ENCODE peak calls at places on chromosomes 12 and 14, in nine cellular contexts. One of them, this sample, is unnamed.

GRCh38 chr14:87540339-87540738 is 452.6 kb downstream of the GALC start:
- DNase-seq in ACHN: no peak
- DNase-seq in brain pericyte: no peak
- DNase-seq in mesothelial cell of epicardium: no peak
- DNase-seq in NCI-H1092: no peak
- DNase-seq in gastrocnemius medialis: no peak
- DNase-seq in tibial nerve: no peak
- DNase-seq in T-helper 2 cell: no peak
- DNase-seq in body of pancreas: no peak
- DNase-seq in this sample: no peak

GRCh38 chr14:55086939-55087338 is 35.5 kb downstream of the MAPK1IP1L start:
- DNase-seq in ACHN: no peak
- DNase-seq in brain pericyte: no peak
- DNase-seq in mesothelial cell of epicardium: no peak
- DNase-seq in NCI-H1092: no peak
- DNase-seq in gastrocnemius medialis: no peak
- DNase-seq in tibial nerve: no peak
- DNase-seq in T-helper 2 cell: no peak
- DNase-seq in body of pancreas: no peak
- DNase-seq in this sample: no peak

GRCh38 chr14:64508215-64508776 is 3.7 kb downstream of the ZBTB1 start:
- DNase-seq in ACHN: no peak
- DNase-seq in brain pericyte: no peak
- DNase-seq in mesothelial cell of epicardium: no peak
- DNase-seq in NCI-H1092: no peak
- DNase-seq in gastrocnemius medialis: no peak
- DNase-seq in tibial nerve: no peak
- DNase-seq in T-helper 2 cell: peak
- DNase-seq in body of pancreas: no peak
- DNase-seq in this sample: no peak

GRCh38 chr12:124797321-124797720 is 66.3 kb downstream of the SCARB1 start:
- DNase-seq in ACHN: no peak
- DNase-seq in brain pericyte: no peak
- DNase-seq in mesothelial cell of epicardium: no peak
- DNase-seq in NCI-H1092: no peak
- DNase-seq in gastrocnemius medialis: no peak
- DNase-seq in tibial nerve: no peak
- DNase-seq in T-helper 2 cell: no peak
- DNase-seq in body of pancreas: no peak
- DNase-seq in this sample: no peak

GRCh38 chr14:21098892-21099595 is 589 bp upstream of the ZNF219 start:
- DNase-seq in ACHN: no peak
- DNase-seq in brain pericyte: no peak
- DNase-seq in mesothelial cell of epicardium: no peak
- DNase-seq in NCI-H1092: peak
- DNase-seq in gastrocnemius medialis: no peak
- DNase-seq in tibial nerve: no peak
- DNase-seq in T-helper 2 cell: no peak
- DNase-seq in body of pancreas: no peak
- DNase-seq in this sample: no peak

GRCh38 chr12:43805149-43805856 is 814 bp downstream of the TWF1 start:
- DNase-seq in ACHN: peak
- DNase-seq in brain pericyte: no peak
- DNase-seq in mesothelial cell of epicardium: no peak
- DNase-seq in NCI-H1092: no peak
- DNase-seq in gastrocnemius medialis: no peak
- DNase-seq in tibial nerve: no peak
- DNase-seq in T-helper 2 cell: peak
- DNase-seq in body of pancreas: no peak
- DNase-seq in this sample: no peak

GRCh38 chr14:74852922-74853530 is 22.9 kb downstream of the PROX2 start:
- DNase-seq in ACHN: no peak
- DNase-seq in brain pericyte: no peak
- DNase-seq in mesothelial cell of epicardium: no peak
- DNase-seq in NCI-H1092: no peak
- DNase-seq in gastrocnemius medialis: no peak
- DNase-seq in tibial nerve: no peak
- DNase-seq in T-helper 2 cell: peak
- DNase-seq in body of pancreas: no peak
- DNase-seq in this sample: no peak

GRCh38 chr14:68729556-68729955 is 63.3 kb downstream of the ZFP36L1 start:
- DNase-seq in ACHN: no peak
- DNase-seq in brain pericyte: no peak
- DNase-seq in mesothelial cell of epicardium: no peak
- DNase-seq in NCI-H1092: no peak
- DNase-seq in gastrocnemius medialis: peak
- DNase-seq in tibial nerve: no peak
- DNase-seq in T-helper 2 cell: no peak
- DNase-seq in body of pancreas: no peak
- DNase-seq in this sample: peak

GRCh38 chr14:104350463-104351185 is 212.2 kb downstream of the KIF26A start:
- DNase-seq in ACHN: no peak
- DNase-seq in brain pericyte: no peak
- DNase-seq in mesothelial cell of epicardium: no peak
- DNase-seq in NCI-H1092: peak
- DNase-seq in gastrocnemius medialis: peak
- DNase-seq in tibial nerve: peak
- DNase-seq in T-helper 2 cell: no peak
- DNase-seq in body of pancreas: no peak
- DNase-seq in this sample: no peak

GRCh38 chr12:55812088-55812487 is 5.4 kb downstream of the SARNP start:
- DNase-seq in ACHN: no peak
- DNase-seq in brain pericyte: no peak
- DNase-seq in mesothelial cell of epicardium: no peak
- DNase-seq in NCI-H1092: no peak
- DNase-seq in gastrocnemius medialis: no peak
- DNase-seq in tibial nerve: no peak
- DNase-seq in T-helper 2 cell: no peak
- DNase-seq in body of pancreas: no peak
- DNase-seq in this sample: no peak

GRCh38 chr14:90274019-90274418 is 17.7 kb downstream of the PSMC1 start:
- DNase-seq in ACHN: no peak
- DNase-seq in brain pericyte: no peak
- DNase-seq in mesothelial cell of epicardium: no peak
- DNase-seq in NCI-H1092: no peak
- DNase-seq in gastrocnemius medialis: no peak
- DNase-seq in tibial nerve: no peak
- DNase-seq in T-helper 2 cell: peak
- DNase-seq in body of pancreas: no peak
- DNase-seq in this sample: no peak

GRCh38 chr12:102419094-102419764 is 61.1 kb downstream of the IGF1 start:
- DNase-seq in ACHN: no peak
- DNase-seq in brain pericyte: no peak
- DNase-seq in mesothelial cell of epicardium: no peak
- DNase-seq in NCI-H1092: no peak
- DNase-seq in gastrocnemius medialis: no peak
- DNase-seq in tibial nerve: no peak
- DNase-seq in T-helper 2 cell: no peak
- DNase-seq in body of pancreas: no peak
- DNase-seq in this sample: no peak

GRCh38 chr14:96385385-96385784 is 6.5 kb upstream of the AK7 start:
- DNase-seq in ACHN: peak
- DNase-seq in brain pericyte: no peak
- DNase-seq in mesothelial cell of epicardium: no peak
- DNase-seq in NCI-H1092: no peak
- DNase-seq in gastrocnemius medialis: no peak
- DNase-seq in tibial nerve: no peak
- DNase-seq in T-helper 2 cell: no peak
- DNase-seq in body of pancreas: no peak
- DNase-seq in this sample: no peak

GRCh38 chr12:75479963-75480461 is 543 bp upstream of the GLIPR1 start:
- DNase-seq in ACHN: peak
- DNase-seq in brain pericyte: no peak
- DNase-seq in mesothelial cell of epicardium: no peak
- DNase-seq in NCI-H1092: no peak
- DNase-seq in gastrocnemius medialis: no peak
- DNase-seq in tibial nerve: no peak
- DNase-seq in T-helper 2 cell: peak
- DNase-seq in body of pancreas: no peak
- DNase-seq in this sample: peak

GRCh38 chr12:66708704-66709443 is 30.0 kb upstream of the GRIP1 start:
- DNase-seq in ACHN: peak
- DNase-seq in brain pericyte: no peak
- DNase-seq in mesothelial cell of epicardium: no peak
- DNase-seq in NCI-H1092: no peak
- DNase-seq in gastrocnemius medialis: no peak
- DNase-seq in tibial nerve: no peak
- DNase-seq in T-helper 2 cell: peak
- DNase-seq in body of pancreas: no peak
- DNase-seq in this sample: peak

This sample was measured in trophoblast cell.